ENCODE peak calls at places on chromosomes 4 and X, in four cellular contexts. N is GM12878, J is H1, O is HepG2. L is an unnamed sample.

GRCh38 chrX:130401415-130402210 is at the start of gene RBMX2:
- DNase-seq in N (peak; percentile 17), J (peak; percentile 67), O (peak; percentile 57), L (peak; percentile 33)

GRCh38 chr4:168907119-168907698 is 102.8 kb downstream of the CBR4 start:
- DNase-seq in N (no peak), J (no peak), O (no peak), L (no peak)

GRCh38 chrX:17735396-17735795 is 1.9 kb upstream of the SCML1 start:
- DNase-seq in N (no peak), J (no peak), O (peak; percentile 27), L (no peak)

GRCh38 chr4:181272427-181272826 is 970.8 kb upstream of the TENM3 start:
- DNase-seq in N (no peak), J (no peak), O (no peak), L (no peak)

GRCh38 chrX:30364229-30364628 is 55.0 kb upstream of the NR0B1 start:
- DNase-seq in N (no peak), J (no peak), O (no peak), L (no peak)

GRCh38 chrX:107567370-107567769 is 60.9 kb upstream of the PRPS1 start:
- DNase-seq in N (no peak), J (no peak), O (no peak), L (no peak)

GRCh38 chrX:71100581-71101505 is 5.2 kb downstream of the FOXO4 start:
- DNase-seq in N (no peak), J (no peak), O (no peak), L (no peak)

GRCh38 chr4:175891863-175892262 is 79.8 kb upstream of the GPM6A start:
- DNase-seq in N (no peak), J (no peak), O (peak; percentile 3), L (no peak)

GRCh38 chrX:148298737-148299136 is 201.7 kb upstream of the AFF2 start:
- DNase-seq in N (no peak), J (no peak), O (no peak), L (no peak)

GRCh38 chr4:107897823-107898222 is 33.5 kb upstream of the CYP2U1 start:
- DNase-seq in N (no peak), J (no peak), O (no peak), L (no peak)

GRCh38 chrX:140050906-140051305 is 85.6 kb upstream of the CXorf66 start:
- DNase-seq in N (no peak), J (no peak), O (no peak), L (no peak)

GRCh38 chr4:53721276-53721675 is 130.0 kb upstream of the LNX1 start:
- DNase-seq in N (no peak), J (no peak), O (no peak), L (no peak)

GRCh38 chrX:2967998-2968909 is 38.1 kb upstream of the ARSH start:
- DNase-seq in N (no peak), J (no peak), O (no peak), L (no peak)

GRCh38 chr4:52659722-52660261 is 691 bp upstream of the USP46 start:
- DNase-seq in N (no peak), J (peak; percentile 57), O (peak; percentile 15), L (no peak)

GRCh38 chr4:59920414-59920813 is 1279.7 kb upstream of the ADGRL3 start:
- DNase-seq in N (no peak), J (no peak), O (no peak), L (no peak)

GRCh38 chrX:115564243-115564642 is 3.3 kb downstream of the PLS3 start:
- DNase-seq in N (no peak), J (no peak), O (peak; percentile 10), L (no peak)

GRCh38 chrX:151680805-151681204 is 14.5 kb upstream of the PRRG3 start:
- DNase-seq in N (peak; percentile 12), J (peak; percentile 86), O (peak; percentile 45), L (peak; percentile 43)

GRCh38 chr4:149999485-150000074 is 78.7 kb upstream of the DCLK2 start:
- DNase-seq in N (no peak), J (no peak), O (peak; percentile 32), L (peak; percentile 15)

GRCh38 chr4:120232050-120232449 is 165.4 kb upstream of the MAD2L1 start:
- DNase-seq in N (no peak), J (no peak), O (no peak), L (no peak)

GRCh38 chr4:46993075-46994006 is at the start of gene GABRA4:
- DNase-seq in N (no peak), J (peak; percentile 68), O (no peak), L (no peak)

GRCh38 chr4:33649015-33649414 is 2595.3 kb downstream of the ARAP2 start:
- DNase-seq in N (no peak), J (no peak), O (no peak), L (peak; percentile 3)

GRCh38 chrX:135923353-135923752 is 29.8 kb downstream of the SAGE1 start:
- DNase-seq in N (no peak), J (peak; percentile 28), O (no peak), L (no peak)

GRCh38 chr4:11618666-11619282 is 190.1 kb upstream of the HS3ST1 start:
- DNase-seq in N (no peak), J (no peak), O (no peak), L (no peak)

GRCh38 chrX:70264784-70265183 is 3.4 kb upstream of the ARR3 start:
- DNase-seq in N (no peak), J (no peak), O (no peak), L (no peak)

GRCh38 chr4:170089743-170090666 is at the start of gene AADAT:
- DNase-seq in N (no peak), J (peak; percentile 89), O (peak; percentile 81), L (no peak)

GRCh38 chr4:108762559-108763225 is at the start of gene ETNPPL:
- DNase-seq in N (no peak), J (peak; percentile 85), O (peak; percentile 21), L (peak; percentile 22)

GRCh38 chr4:155559915-155560314 is 106.7 kb upstream of the GUCY1A1 start:
- DNase-seq in N (no peak), J (no peak), O (no peak), L (no peak)

GRCh38 chr4:150582101-150582565 is at the start of gene MAB21L2:
- DNase-seq in N (no peak), J (no peak), O (no peak), L (no peak)

GRCh38 chrX:123468481-123468880 is 264.4 kb downstream of the THOC2 start:
- DNase-seq in N (no peak), J (no peak), O (no peak), L (no peak)

GRCh38 chr4:75248770-75249467 is 265.3 kb downstream of the RCHY1 start:
- DNase-seq in N (no peak), J (no peak), O (no peak), L (no peak)

GRCh38 chr4:70392057-70392776 is 5.5 kb upstream of the OPRPN start:
- DNase-seq in N (no peak), J (no peak), O (no peak), L (no peak)

GRCh38 chrX:22148565-22148964 is 116.4 kb downstream of the PHEX start:
- DNase-seq in N (no peak), J (no peak), O (no peak), L (no peak)

GRCh38 chr4:25666031-25666630 is 10.5 kb downstream of the SLC34A2 start:
- DNase-seq in N (no peak), J (no peak), O (no peak), L (no peak)

GRCh38 chr4:150379454-150379853 is 202.5 kb upstream of the MAB21L2 start:
- DNase-seq in N (no peak), J (no peak), O (no peak), L (no peak)

GRCh38 chrX:107718156-107718621 is 57.4 kb downstream of the TSC22D3 start:
- DNase-seq in N (no peak), J (peak; percentile 71), O (peak; percentile 44), L (no peak)

GRCh38 chrX:30620980-30621716 is 32.1 kb upstream of the GK start:
- DNase-seq in N (no peak), J (no peak), O (no peak), L (no peak)

DNA sequence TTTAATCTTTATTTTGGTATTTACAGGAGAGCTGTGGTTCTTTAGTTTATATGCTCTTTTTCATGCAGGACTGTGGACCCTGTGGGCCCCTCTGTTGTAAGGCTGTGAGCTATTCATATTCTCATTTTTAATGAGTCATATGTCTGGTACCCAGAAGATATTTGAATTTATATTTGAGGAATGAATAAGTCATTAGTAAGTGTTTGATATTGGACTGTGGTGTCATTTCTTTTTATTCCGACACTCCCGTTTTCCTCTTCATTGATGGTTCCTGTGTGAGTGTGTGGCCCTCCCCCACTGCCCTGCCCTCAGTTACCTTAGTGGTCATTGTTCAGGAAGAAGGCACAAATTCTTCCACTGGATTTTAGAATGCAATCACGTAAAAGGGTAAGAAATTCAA is 370.8 kb upstream of the ANXA10 start:
- DNase-seq in N (no peak), J (no peak), O (no peak), L (no peak)
- TF ChIP-seq SUZ12 in N (no peak), J (no peak), O (no peak), L (no peak)

DNA sequence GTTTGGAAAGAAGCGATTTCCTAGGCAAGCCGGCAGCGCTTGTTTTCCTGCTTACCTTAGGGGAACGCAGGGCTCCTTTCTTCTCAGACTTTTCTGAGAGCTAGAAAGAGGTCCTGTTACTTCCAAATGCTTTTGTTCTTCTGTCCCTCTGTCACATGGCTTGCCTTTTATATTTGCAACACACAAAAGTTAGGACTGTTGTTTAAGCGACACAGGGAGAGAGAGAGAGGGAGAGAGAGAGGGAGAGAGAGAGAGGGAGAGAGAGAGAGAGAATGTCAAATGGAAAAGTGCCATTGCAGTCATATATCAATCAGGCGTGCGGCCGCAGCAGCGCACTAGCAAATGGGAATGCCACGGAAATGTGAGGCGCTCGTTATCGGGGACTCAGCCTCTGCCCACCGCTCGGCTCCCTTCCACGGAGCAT is at the start of gene NDP:
- DNase-seq in N (no peak), J (no peak), O (no peak), L (no peak)
- H3K9ac ChIP-seq in N (no peak within 1 kb of the TSS), J (no peak within 1 kb of the TSS), O (no peak within 1 kb of the TSS), L (peak within 1 kb of the TSS; percentile 42)

GRCh38 chrX:153992180-153992579 is 19.6 kb downstream of the TMEM187 start:
- DNase-seq in N (no peak), J (no peak), O (no peak), L (no peak)

GRCh38 chrX:153993079-153993478 is 20.5 kb downstream of the TMEM187 start:
- DNase-seq in N (no peak), J (no peak), O (no peak), L (no peak)

GRCh38 chrX:153988493-153988892 is 15.9 kb downstream of the TMEM187 start:
- DNase-seq in N (no peak), J (no peak), O (no peak), L (no peak)

GRCh38 chrX:153991013-153991580 is 18.5 kb downstream of the TMEM187 start:
- DNase-seq in N (no peak), J (no peak), O (no peak), L (no peak)

GRCh38 chrX:153989971-153990655 is 17.6 kb downstream of the TMEM187 start:
- DNase-seq in N (no peak), J (no peak), O (no peak), L (no peak)
- TF ChIP-seq SUZ12 in N (no peak), J (no peak), O (no peak), L (no peak)

GRCh38 chr4:19381068-19381467 is 870.6 kb upstream of the SLIT2 start:
- DNase-seq in N (no peak), J (no peak), O (no peak), L (no peak)
- H3K9ac ChIP-seq in N (no peak overlapping the region), J (no peak overlapping the region), O (no peak overlapping the region), L (no peak overlapping the region)

L was measured in NT2/D1.